ENCODE peak calls at places on chromosome 10, in four cellular contexts. Q is hippocampal formation, Y is AG09319, U is NCI-H774. A is an unnamed sample.

GRCh38 chr10:116132716-116133420 is 140.1 kb downstream of the GFRA1 start:
- DNase-seq in Y (no peak), Q (no peak), U (no peak), A (no peak)

GRCh38 chr10:5927306-5927705 is 37.3 kb downstream of the FBH1 start:
- DNase-seq in Q (no peak), U (no peak), Y (peak; percentile 67), A (peak; percentile 77)

GRCh38 chr10:128150045-128150493 is 23.8 kb upstream of the MKI67 start:
- DNase-seq in Y (peak; percentile 19), Q (peak; percentile 12), U (peak; percentile 49), A (no peak)

GRCh38 chr10:12960939-12961338 is 40.6 kb downstream of the CCDC3 start:
- DNase-seq in Y (no peak), Q (no peak), U (no peak), A (no peak)

GRCh38 chr10:68348265-68348741 is 15.6 kb upstream of the PBLD start:
- DNase-seq in Q (peak; percentile 25), U (no peak), Y (no peak), A (no peak)

GRCh38 chr10:111222961-111223360 is 146.1 kb downstream of the ADRA2A start:
- DNase-seq in Y (no peak), U (no peak), Q (no peak), A (no peak)

GRCh38 chr10:397321-398068 is 262.2 kb downstream of the ZMYND11 start:
- DNase-seq in Y (no peak), Q (no peak), U (no peak), A (no peak)

GRCh38 chr10:32328499-32328898 is 18.5 kb downstream of the EPC1 start:
- DNase-seq in U (no peak), Q (no peak), Y (no peak), A (no peak)

GRCh38 chr10:62492012-62492869 is 118.1 kb downstream of the ZNF365 start:
- DNase-seq in Q (no peak), Y (peak; percentile 4), U (peak; percentile 33), A (peak; percentile 60)

GRCh38 chr10:110568055-110568735 is 700 bp downstream of the SMC3 start:
- DNase-seq in U (no peak), Y (no peak), Q (no peak), A (no peak)

GRCh38 chr10:121753726-121754476 is 155.7 kb upstream of the FGFR2 start:
- DNase-seq in Q (no peak), U (no peak), Y (no peak), A (peak; percentile 73)

GRCh38 chr10:35195361-35196306 is 69.0 kb downstream of the CREM start:
- DNase-seq in U (peak; percentile 65), Q (peak; percentile 84), Y (peak; percentile 78), A (peak; percentile 83)

GRCh38 chr10:48456808-48457761 is 147.8 kb downstream of the ARHGAP22 start:
- DNase-seq in Y (no peak), U (no peak), Q (no peak), A (no peak)

GRCh38 chr10:67306588-67307205 is 380.9 kb downstream of the LRRTM3 start:
- DNase-seq in Y (no peak), U (peak; percentile 6), Q (peak; percentile 3), A (no peak)

GRCh38 chr10:75530337-75530736 is 98.9 kb downstream of the LRMDA start:
- DNase-seq in Y (no peak), Q (no peak), U (no peak), A (no peak)

GRCh38 chr10:88194041-88194887 is 330.8 kb downstream of the PTEN start:
- DNase-seq in Q (no peak), U (no peak), Y (no peak), A (no peak)

GRCh38 chr10:124701881-124702656 is 42.1 kb downstream of the FAM53B start:
- DNase-seq in Q (no peak), U (no peak), Y (no peak), A (no peak)

GRCh38 chr10:71582019-71582418 is 137.6 kb downstream of the C10orf105 start:
- DNase-seq in Y (no peak), U (no peak), Q (peak; percentile 41), A (no peak)

GRCh38 chr10:154348-154747 is 19.1 kb downstream of the ZMYND11 start:
- DNase-seq in Q (no peak), U (no peak), Y (no peak), A (no peak)

GRCh38 chr10:17031656-17032630 is 97.7 kb downstream of the CUBN start:
- DNase-seq in Y (no peak), Q (no peak), U (no peak), A (no peak)

GRCh38 chr10:16811292-16811691 is 5.9 kb downstream of the RSU1 start:
- DNase-seq in Y (no peak), Q (no peak), U (no peak), A (no peak)

A was measured in GM04503.